ENCODE peak calls at places on chromosomes 5 and 9, in four cellular contexts. G, P, L and F are unnamed samples.

GRCh38 chr9:95726756-95727155 is 148.7 kb upstream of the ERCC6L2 start:
- DNase-seq in G (peak), P (peak), L (peak), F (peak)

GRCh38 chr9:110058304-110058953 is 149.5 kb downstream of the C9orf152 start:
- DNase-seq in G (peak), P (no peak), L (peak), F (peak)

GRCh38 chr5:95959964-95960801 is 1.5 kb downstream of the ELL2 start:
- DNase-seq in G (no peak), P (peak), L (no peak), F (peak)

GRCh38 chr9:93210324-93210973 is 26.5 kb downstream of the WNK2 start:
- DNase-seq in G (no peak), P (no peak), L (no peak), F (no peak)

GRCh38 chr5:171736976-171737848 is 48.4 kb upstream of the SMIM23 start:
- DNase-seq in G (no peak), P (peak), L (no peak), F (no peak)

GRCh38 chr9:137130176-137130755 is 8.7 kb upstream of the GRIN1 start:
- DNase-seq in G (no peak), P (peak), L (peak), F (no peak)

GRCh38 chr5:124670672-124671592 is 75.5 kb downstream of the ZNF608 start:
- DNase-seq in G (no peak), P (no peak), L (no peak), F (no peak)

GRCh38 chr5:78221467-78221866 is 73.0 kb downstream of the AP3B1 start:
- DNase-seq in G (no peak), P (no peak), L (no peak), F (no peak)

GRCh38 chr9:137482094-137482781 is 23.1 kb upstream of the NSMF start:
- DNase-seq in G (peak), P (peak), L (no peak), F (peak)

GRCh38 chr9:93207326-93207814 is 23.4 kb downstream of the WNK2 start:
- DNase-seq in G (no peak), P (peak), L (no peak), F (no peak)

GRCh38 chr5:67154518-67155206 is 41.9 kb downstream of the CD180 start:
- DNase-seq in G (no peak), P (no peak), L (no peak), F (no peak)

GRCh38 chr9:95014917-95015316 is 288.4 kb downstream of the AOPEP start:
- DNase-seq in G (no peak), P (no peak), L (no peak), F (no peak)

GRCh38 chr5:50712479-50712878 is 46.0 kb downstream of the PARP8 start:
- DNase-seq in G (no peak), P (no peak), L (no peak), F (no peak)

GRCh38 chr5:10913846-10914245 is 152.8 kb upstream of the DAP start:
- DNase-seq in G (peak), P (peak), L (no peak), F (no peak)

GRCh38 chr5:353599-354580 is 32.4 kb downstream of the AHRR start:
- DNase-seq in G (no peak), P (no peak), L (no peak), F (no peak)

GRCh38 chr5:19531374-19531952 is 456.5 kb downstream of the CDH18 start:
- DNase-seq in G (peak), P (peak), L (no peak), F (peak)

GRCh38 chr9:95516221-95516735 is 493 bp downstream of the PTCH1 start:
- DNase-seq in G (no peak), P (peak), L (peak), F (peak)

GRCh38 chr9:87725900-87726709 is at the start of gene CTSL:
- DNase-seq in G (peak), P (peak), L (peak), F (peak)

GRCh38 chr5:58507715-58508114 is 16.5 kb downstream of the GAPT start:
- DNase-seq in G (no peak), P (no peak), L (peak), F (no peak)

GRCh38 chr9:122261469-122261881 is 3.2 kb downstream of the RBM18 start:
- DNase-seq in G (peak), P (peak), L (no peak), F (no peak)

GRCh38 chr9:33517373-33517772 is 6.7 kb upstream of the ANKRD18B start:
- DNase-seq in G (peak), P (peak), L (peak), F (peak)

GRCh38 chr9:129446828-129447550 is 173.9 kb downstream of the C9orf50 start:
- DNase-seq in G (no peak), P (peak), L (no peak), F (no peak)

GRCh38 chr9:4116708-4117460 is 183.0 kb downstream of the GLIS3 start:
- DNase-seq in G (no peak), P (peak), L (no peak), F (no peak)

GRCh38 chr5:129904102-129904666 is at the start of gene CHSY3:
- DNase-seq in G (peak), P (peak), L (peak), F (peak)

GRCh38 chr9:77789891-77790290 is 141.8 kb upstream of the GNA14 start:
- DNase-seq in G (no peak), P (no peak), L (no peak), F (no peak)

GRCh38 chr9:110444911-110445310 is 107.2 kb upstream of the TXNDC8 start:
- DNase-seq in G (no peak), P (peak), L (no peak), F (no peak)

GRCh38 chr9:109120204-109120789 is 550 bp upstream of the TMEM245 start:
- DNase-seq in G (no peak), P (no peak), L (no peak), F (no peak)

GRCh38 chr5:54930736-54931135 is 54.7 kb downstream of the ESM1 start:
- DNase-seq in G (no peak), P (no peak), L (no peak), F (no peak)

GRCh38 chr9:14148501-14149103 is 165.3 kb downstream of the NFIB start:
- DNase-seq in G (peak), P (no peak), L (no peak), F (no peak)

GRCh38 chr9:35771524-35771923 is 17.4 kb upstream of the MSMP start:
- DNase-seq in G (peak), P (peak), L (no peak), F (no peak)

GRCh38 chr9:91882628-91883027 is 67.4 kb downstream of the ROR2 start:
- DNase-seq in G (no peak), P (no peak), L (no peak), F (no peak)

GRCh38 chr5:156942064-156942463 is 21.0 kb downstream of the TIMD4 start:
- DNase-seq in G (no peak), P (no peak), L (no peak), F (peak)

GRCh38 chr9:133487331-133487725 is 8.4 kb upstream of the SLC2A6 start:
- DNase-seq in G (no peak), P (no peak), L (no peak), F (no peak)

GRCh38 chr5:120604898-120605297 is 140.8 kb downstream of the PRR16 start:
- DNase-seq in G (peak), P (peak), L (no peak), F (no peak)

GRCh38 chr5:157253547-157253946 is 12.4 kb upstream of the CYFIP2 start:
- DNase-seq in G (peak), P (peak), L (peak), F (peak)

GRCh38 chr5:62341783-62342475 is 35.9 kb downstream of the KIF2A start:
- DNase-seq in G (no peak), P (no peak), L (no peak), F (peak)

GRCh38 chr9:87064311-87064710 is 117.0 kb upstream of the GAS1 start:
- DNase-seq in G (no peak), P (no peak), L (no peak), F (no peak)

GRCh38 chr5:179923422-179923821 is 15.7 kb upstream of the TBC1D9B start:
- DNase-seq in G (no peak), P (no peak), L (no peak), F (no peak)
- TF ChIP-seq EZH2phosphoT487 in G (no peak), P (no peak), L (no peak), F (no peak)

GRCh38 chr5:74015716-74016115 is 389.7 kb downstream of the ARHGEF28 start:
- DNase-seq in G (no peak), P (no peak), L (no peak), F (no peak)

GRCh38 chr5:74019923-74020322 is 393.9 kb downstream of the ARHGEF28 start:
- DNase-seq in G (no peak), P (no peak), L (no peak), F (no peak)

GRCh38 chr5:74017786-74018211 is 391.8 kb downstream of the ARHGEF28 start:
- DNase-seq in G (peak), P (peak), L (no peak), F (no peak)

GRCh38 chr5:74016373-74016772 is 390.4 kb downstream of the ARHGEF28 start:
- DNase-seq in G (no peak), P (no peak), L (peak), F (no peak)

GRCh38 chr5:74017112-74017511 is 391.1 kb downstream of the ARHGEF28 start:
- DNase-seq in G (peak), P (peak), L (no peak), F (no peak)
- TF ChIP-seq EZH2phosphoT487 in G (no peak), P (no peak), L (no peak), F (no peak)

GRCh38 chr9:74784506-74784905 is 103.2 kb downstream of the TRPM6 start:
- DNase-seq in G (no peak), P (peak), L (no peak), F (no peak)

GRCh38 chr9:74783408-74783807 is 104.3 kb downstream of the TRPM6 start:
- DNase-seq in G (peak), P (peak), L (no peak), F (no peak)
- TF ChIP-seq EZH2phosphoT487 in G (no peak), P (no peak), L (no peak), F (no peak)

GRCh38 chr5:102090770-102091169 is 205.3 kb downstream of the SLCO4C1 start:
- DNase-seq in G (peak), P (peak), L (peak), F (peak)
- TF ChIP-seq EZH2phosphoT487 in G (no peak), P (no peak), L (no peak), F (no peak)

DNA sequence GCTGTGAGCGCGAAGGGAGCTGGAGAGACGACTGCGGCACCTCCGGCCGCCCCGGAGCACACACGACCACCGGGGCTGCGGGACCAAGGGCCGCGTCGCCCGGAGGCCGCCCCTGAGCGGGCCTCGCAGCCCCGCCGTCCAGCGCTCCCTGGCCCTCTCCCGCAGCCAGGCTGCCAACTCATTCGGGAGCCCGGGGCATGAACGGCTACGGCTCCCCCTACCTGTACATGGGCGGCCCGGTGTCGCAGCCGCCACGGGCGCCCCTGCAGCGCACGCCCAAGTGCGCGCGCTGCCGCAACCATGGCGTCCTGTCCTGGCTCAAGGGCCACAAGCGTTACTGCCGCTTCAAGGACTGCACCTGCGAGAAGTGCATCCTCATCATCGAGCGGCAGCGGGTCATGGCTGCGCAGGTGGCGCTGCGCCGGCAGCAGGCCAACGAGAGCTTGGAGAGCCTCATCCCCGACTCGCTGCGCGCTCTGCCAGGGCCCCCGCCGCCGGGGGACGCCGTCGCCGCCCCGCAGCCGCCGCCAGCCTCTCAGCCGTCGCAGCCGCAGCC is 428 bp downstream of the DMRT3 start:
- DNase-seq in G (peak), P (no peak), L (peak), F (peak)
- TF ChIP-seq EZH2phosphoT487 in G (no peak), P (peak), L (peak), F (no peak)

GRCh38 chr5:111013011-111013410 is 58.5 kb upstream of the TSLP start:
- DNase-seq in G (peak), P (peak), L (no peak), F (no peak)
- TF ChIP-seq EZH2phosphoT487 in G (no peak), P (no peak), L (no peak), F (no peak)

DNA sequence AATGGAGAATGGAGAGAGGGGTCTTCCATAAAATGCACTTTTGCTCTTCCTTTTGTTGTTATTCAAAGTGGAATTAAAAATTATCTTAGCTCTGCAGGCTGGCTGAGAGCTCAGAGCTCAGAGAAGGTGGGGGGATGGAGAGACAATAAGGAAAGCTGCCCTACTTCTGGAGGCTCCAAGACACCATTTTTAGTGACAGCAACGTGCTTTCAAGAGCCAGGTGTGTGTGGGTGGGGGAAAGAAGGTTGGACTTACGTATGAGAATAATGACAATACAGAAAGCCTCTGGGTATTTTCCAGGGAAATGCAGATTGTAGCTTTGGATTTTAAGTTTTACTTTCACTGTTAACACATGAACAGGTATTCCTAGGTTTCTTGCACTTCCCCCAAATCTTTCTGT is 173.9 kb downstream of the TRPM3 start:
- DNase-seq in G (no peak), P (no peak), L (peak), F (no peak)
- TF ChIP-seq EZH2phosphoT487 in G (no peak), P (no peak), L (no peak), F (no peak)

DNA sequence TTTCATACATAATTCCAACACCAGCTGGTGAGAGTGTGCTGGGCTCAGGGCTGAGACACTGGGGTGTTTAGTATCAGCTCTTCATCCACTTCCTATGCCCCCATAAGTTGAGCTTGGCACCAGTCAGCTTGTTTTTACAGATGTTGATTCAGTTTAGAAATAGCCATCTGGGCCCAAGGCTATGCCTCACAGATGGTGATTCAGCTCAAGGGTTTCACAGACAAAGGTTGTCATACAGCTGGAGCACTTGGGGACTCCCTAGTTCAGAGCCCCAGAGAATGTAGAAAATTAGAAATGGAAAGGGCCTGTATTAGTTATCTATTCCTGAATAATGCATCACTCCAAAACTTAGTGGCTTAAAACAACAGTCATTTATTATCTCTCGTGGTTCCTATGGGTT is 10.3 kb upstream of the CRHBP start:
- DNase-seq in G (no peak), P (peak), L (no peak), F (no peak)
- TF ChIP-seq EZH2phosphoT487 in G (no peak), P (no peak), L (no peak), F (no peak)

GRCh38 chr5:73031839-73032238 is 76.0 kb downstream of the FCHO2 start:
- DNase-seq in G (peak), P (peak), L (no peak), F (no peak)
- TF ChIP-seq EZH2phosphoT487 in G (no peak), P (no peak), L (no peak), F (no peak)